ENCODE peak calls at places on chromosomes 4 and X, in four cellular contexts. One of them, this sample, is unnamed.
A peak's percentile ranks its signal among the peaks of the same experiment; 100 is the strongest.

GRCh38 chrX:34585561-34585960 is 71.5 kb downstream of the TMEM47 start:
- DNase-seq in activated naive CD4-positive, alpha-beta T cell treated with anti-CD3 and anti-CD28 coated beads, Interleukin-2, amount 50 U/mL, for 16 hours: no peak
- DNase-seq in HTR-8/SVneo: no peak
- DNase-seq in cardiac muscle cell: no peak
- DNase-seq in this sample: no peak

GRCh38 chr4:145565328-145565727 is 53.9 kb upstream of the MMAA start:
- DNase-seq in activated naive CD4-positive, alpha-beta T cell treated with anti-CD3 and anti-CD28 coated beads, Interleukin-2, amount 50 U/mL, for 16 hours: no peak
- DNase-seq in HTR-8/SVneo: no peak
- DNase-seq in cardiac muscle cell: no peak
- DNase-seq in this sample: no peak

GRCh38 chr4:130071746-130072145 is 975.8 kb downstream of the C4orf33 start:
- DNase-seq in activated naive CD4-positive, alpha-beta T cell treated with anti-CD3 and anti-CD28 coated beads, Interleukin-2, amount 50 U/mL, for 16 hours: no peak
- DNase-seq in HTR-8/SVneo: no peak
- DNase-seq in cardiac muscle cell: no peak
- DNase-seq in this sample: peak; percentile 24

GRCh38 chr4:6548201-6548881 is 26.6 kb upstream of the MAN2B2 start:
- DNase-seq in activated naive CD4-positive, alpha-beta T cell treated with anti-CD3 and anti-CD28 coated beads, Interleukin-2, amount 50 U/mL, for 16 hours: no peak
- DNase-seq in HTR-8/SVneo: peak; percentile 44
- DNase-seq in cardiac muscle cell: peak; percentile 62
- DNase-seq in this sample: peak; percentile 80

GRCh38 chrX:34810911-34811310 is 131.7 kb upstream of the FAM47B start:
- DNase-seq in activated naive CD4-positive, alpha-beta T cell treated with anti-CD3 and anti-CD28 coated beads, Interleukin-2, amount 50 U/mL, for 16 hours: no peak
- DNase-seq in HTR-8/SVneo: no peak
- DNase-seq in cardiac muscle cell: no peak
- DNase-seq in this sample: no peak

GRCh38 chrX:140432328-140433025 is 72.4 kb downstream of the SOX3 start:
- DNase-seq in activated naive CD4-positive, alpha-beta T cell treated with anti-CD3 and anti-CD28 coated beads, Interleukin-2, amount 50 U/mL, for 16 hours: no peak
- DNase-seq in HTR-8/SVneo: no peak
- DNase-seq in cardiac muscle cell: no peak
- DNase-seq in this sample: no peak

GRCh38 chr4:107027379-107027778 is 8.7 kb downstream of the DKK2 start:
- DNase-seq in activated naive CD4-positive, alpha-beta T cell treated with anti-CD3 and anti-CD28 coated beads, Interleukin-2, amount 50 U/mL, for 16 hours: no peak
- DNase-seq in HTR-8/SVneo: no peak
- DNase-seq in cardiac muscle cell: no peak
- DNase-seq in this sample: no peak

GRCh38 chr4:76386566-76387305 is 34.2 kb downstream of the CCDC158 start:
- DNase-seq in activated naive CD4-positive, alpha-beta T cell treated with anti-CD3 and anti-CD28 coated beads, Interleukin-2, amount 50 U/mL, for 16 hours: no peak
- DNase-seq in HTR-8/SVneo: no peak
- DNase-seq in cardiac muscle cell: no peak
- DNase-seq in this sample: no peak

GRCh38 chr4:112266823-112267222 is 18.9 kb downstream of the TIFA start:
- DNase-seq in activated naive CD4-positive, alpha-beta T cell treated with anti-CD3 and anti-CD28 coated beads, Interleukin-2, amount 50 U/mL, for 16 hours: no peak
- DNase-seq in HTR-8/SVneo: no peak
- DNase-seq in cardiac muscle cell: no peak
- DNase-seq in this sample: no peak

GRCh38 chr4:76605099-76605563 is 170.1 kb downstream of the SHROOM3 start:
- DNase-seq in activated naive CD4-positive, alpha-beta T cell treated with anti-CD3 and anti-CD28 coated beads, Interleukin-2, amount 50 U/mL, for 16 hours: no peak
- DNase-seq in HTR-8/SVneo: no peak
- DNase-seq in cardiac muscle cell: no peak
- DNase-seq in this sample: no peak

GRCh38 chrX:125998432-125998831 is 167.7 kb downstream of the DCAF12L2 start:
- DNase-seq in activated naive CD4-positive, alpha-beta T cell treated with anti-CD3 and anti-CD28 coated beads, Interleukin-2, amount 50 U/mL, for 16 hours: no peak
- DNase-seq in HTR-8/SVneo: no peak
- DNase-seq in cardiac muscle cell: peak; percentile 16
- DNase-seq in this sample: no peak

GRCh38 chr4:3472411-3473141 is 9.5 kb downstream of the DOK7 start:
- DNase-seq in activated naive CD4-positive, alpha-beta T cell treated with anti-CD3 and anti-CD28 coated beads, Interleukin-2, amount 50 U/mL, for 16 hours: no peak
- DNase-seq in HTR-8/SVneo: no peak
- DNase-seq in cardiac muscle cell: no peak
- DNase-seq in this sample: no peak

GRCh38 chr4:7817877-7818675 is 121.6 kb downstream of the AFAP1 start:
- DNase-seq in activated naive CD4-positive, alpha-beta T cell treated with anti-CD3 and anti-CD28 coated beads, Interleukin-2, amount 50 U/mL, for 16 hours: no peak
- DNase-seq in HTR-8/SVneo: no peak
- DNase-seq in cardiac muscle cell: peak; percentile 85
- DNase-seq in this sample: peak; percentile 97

GRCh38 chrX:136063340-136064079 is 78.3 kb downstream of the SLC9A6 start:
- DNase-seq in activated naive CD4-positive, alpha-beta T cell treated with anti-CD3 and anti-CD28 coated beads, Interleukin-2, amount 50 U/mL, for 16 hours: no peak
- DNase-seq in HTR-8/SVneo: no peak
- DNase-seq in cardiac muscle cell: no peak
- DNase-seq in this sample: no peak

GRCh38 chr4:175125410-175126068 is 207.4 kb downstream of the ADAM29 start:
- DNase-seq in activated naive CD4-positive, alpha-beta T cell treated with anti-CD3 and anti-CD28 coated beads, Interleukin-2, amount 50 U/mL, for 16 hours: no peak
- DNase-seq in HTR-8/SVneo: no peak
- DNase-seq in cardiac muscle cell: no peak
- DNase-seq in this sample: no peak

GRCh38 chrX:10649286-10649685 is 28.9 kb upstream of the MID1 start:
- DNase-seq in activated naive CD4-positive, alpha-beta T cell treated with anti-CD3 and anti-CD28 coated beads, Interleukin-2, amount 50 U/mL, for 16 hours: no peak
- DNase-seq in HTR-8/SVneo: no peak
- DNase-seq in cardiac muscle cell: peak; percentile 4
- DNase-seq in this sample: no peak

GRCh38 chrX:46327229-46328081 is 217.8 kb downstream of the ZNF674 start:
- DNase-seq in activated naive CD4-positive, alpha-beta T cell treated with anti-CD3 and anti-CD28 coated beads, Interleukin-2, amount 50 U/mL, for 16 hours: no peak
- DNase-seq in HTR-8/SVneo: peak; percentile 20
- DNase-seq in cardiac muscle cell: peak; percentile 68
- DNase-seq in this sample: no peak

GRCh38 chr4:5757091-5757490 is 46.1 kb downstream of the EVC start:
- DNase-seq in activated naive CD4-positive, alpha-beta T cell treated with anti-CD3 and anti-CD28 coated beads, Interleukin-2, amount 50 U/mL, for 16 hours: no peak
- DNase-seq in HTR-8/SVneo: no peak
- DNase-seq in cardiac muscle cell: no peak
- DNase-seq in this sample: no peak

GRCh38 chr4:188408244-188409067 is 269.2 kb downstream of the TRIML1 start:
- DNase-seq in activated naive CD4-positive, alpha-beta T cell treated with anti-CD3 and anti-CD28 coated beads, Interleukin-2, amount 50 U/mL, for 16 hours: no peak
- DNase-seq in HTR-8/SVneo: no peak
- DNase-seq in cardiac muscle cell: no peak
- DNase-seq in this sample: no peak

GRCh38 chr4:108763226-108763593 is 357 bp upstream of the ETNPPL start:
- DNase-seq in activated naive CD4-positive, alpha-beta T cell treated with anti-CD3 and anti-CD28 coated beads, Interleukin-2, amount 50 U/mL, for 16 hours: no peak
- DNase-seq in HTR-8/SVneo: no peak
- DNase-seq in cardiac muscle cell: no peak
- DNase-seq in this sample: no peak

GRCh38 chrX:20388594-20388993 is 121.9 kb upstream of the RPS6KA3 start:
- DNase-seq in activated naive CD4-positive, alpha-beta T cell treated with anti-CD3 and anti-CD28 coated beads, Interleukin-2, amount 50 U/mL, for 16 hours: no peak
- DNase-seq in HTR-8/SVneo: no peak
- DNase-seq in cardiac muscle cell: no peak
- DNase-seq in this sample: no peak

GRCh38 chr4:52588097-52588496 is 71.0 kb downstream of the USP46 start:
- DNase-seq in activated naive CD4-positive, alpha-beta T cell treated with anti-CD3 and anti-CD28 coated beads, Interleukin-2, amount 50 U/mL, for 16 hours: no peak
- DNase-seq in HTR-8/SVneo: peak; percentile 6
- DNase-seq in cardiac muscle cell: peak; percentile 66
- DNase-seq in this sample: peak; percentile 53

GRCh38 chrX:43313035-43313434 is 343.1 kb upstream of the MAOA start:
- DNase-seq in activated naive CD4-positive, alpha-beta T cell treated with anti-CD3 and anti-CD28 coated beads, Interleukin-2, amount 50 U/mL, for 16 hours: no peak
- DNase-seq in HTR-8/SVneo: no peak
- DNase-seq in cardiac muscle cell: no peak
- DNase-seq in this sample: no peak

GRCh38 chrX:47574096-47574553 is 8.1 kb upstream of the TIMP1 start:
- DNase-seq in activated naive CD4-positive, alpha-beta T cell treated with anti-CD3 and anti-CD28 coated beads, Interleukin-2, amount 50 U/mL, for 16 hours: no peak
- DNase-seq in HTR-8/SVneo: no peak
- DNase-seq in cardiac muscle cell: peak; percentile 30
- DNase-seq in this sample: no peak

GRCh38 chr4:178080312-178080711 is 638.1 kb upstream of the AGA start:
- DNase-seq in activated naive CD4-positive, alpha-beta T cell treated with anti-CD3 and anti-CD28 coated beads, Interleukin-2, amount 50 U/mL, for 16 hours: no peak
- DNase-seq in HTR-8/SVneo: no peak
- DNase-seq in cardiac muscle cell: no peak
- DNase-seq in this sample: no peak

GRCh38 chr4:10034612-10035104 is 13.4 kb upstream of the SLC2A9 start:
- DNase-seq in activated naive CD4-positive, alpha-beta T cell treated with anti-CD3 and anti-CD28 coated beads, Interleukin-2, amount 50 U/mL, for 16 hours: no peak
- DNase-seq in HTR-8/SVneo: no peak
- DNase-seq in cardiac muscle cell: no peak
- DNase-seq in this sample: no peak

GRCh38 chr4:113146876-113147358 is 97.5 kb downstream of the ANK2 start:
- DNase-seq in activated naive CD4-positive, alpha-beta T cell treated with anti-CD3 and anti-CD28 coated beads, Interleukin-2, amount 50 U/mL, for 16 hours: no peak
- DNase-seq in HTR-8/SVneo: no peak
- DNase-seq in cardiac muscle cell: no peak
- DNase-seq in this sample: no peak

GRCh38 chr4:104302731-104303130 is 192.0 kb downstream of the CXXC4 start:
- DNase-seq in activated naive CD4-positive, alpha-beta T cell treated with anti-CD3 and anti-CD28 coated beads, Interleukin-2, amount 50 U/mL, for 16 hours: no peak
- DNase-seq in HTR-8/SVneo: no peak
- DNase-seq in cardiac muscle cell: peak; percentile 8
- DNase-seq in this sample: no peak

GRCh38 chrX:154399527-154400368 is 1.6 kb downstream of the RPL10 start:
- DNase-seq in activated naive CD4-positive, alpha-beta T cell treated with anti-CD3 and anti-CD28 coated beads, Interleukin-2, amount 50 U/mL, for 16 hours: peak; percentile 30
- DNase-seq in HTR-8/SVneo: no peak
- DNase-seq in cardiac muscle cell: no peak
- DNase-seq in this sample: no peak

GRCh38 chrX:51608071-51608470 is 10.6 kb downstream of the CENPVL3 start:
- DNase-seq in activated naive CD4-positive, alpha-beta T cell treated with anti-CD3 and anti-CD28 coated beads, Interleukin-2, amount 50 U/mL, for 16 hours: no peak
- DNase-seq in HTR-8/SVneo: no peak
- DNase-seq in cardiac muscle cell: no peak
- DNase-seq in this sample: no peak

GRCh38 chr4:74628808-74629616 is 165.3 kb downstream of the BTC start:
- DNase-seq in activated naive CD4-positive, alpha-beta T cell treated with anti-CD3 and anti-CD28 coated beads, Interleukin-2, amount 50 U/mL, for 16 hours: no peak
- DNase-seq in HTR-8/SVneo: no peak
- DNase-seq in cardiac muscle cell: no peak
- DNase-seq in this sample: no peak

GRCh38 chrX:110145854-110146253 is 142.9 kb downstream of the TMEM164 start:
- DNase-seq in activated naive CD4-positive, alpha-beta T cell treated with anti-CD3 and anti-CD28 coated beads, Interleukin-2, amount 50 U/mL, for 16 hours: peak; percentile 12
- DNase-seq in HTR-8/SVneo: no peak
- DNase-seq in cardiac muscle cell: peak; percentile 41
- DNase-seq in this sample: no peak

GRCh38 chr4:88613417-88613875 is 21.2 kb downstream of the HERC3 start:
- DNase-seq in activated naive CD4-positive, alpha-beta T cell treated with anti-CD3 and anti-CD28 coated beads, Interleukin-2, amount 50 U/mL, for 16 hours: no peak
- DNase-seq in HTR-8/SVneo: no peak
- DNase-seq in cardiac muscle cell: peak; percentile 57
- DNase-seq in this sample: no peak